ENCODE peak calls at places on chromosome 1, in five cellular contexts. X is AG10803, Q is T-helper 2 cell, U is DMS 273 treated with DMSO at 0.1 percent for 48 hours, P is skeletal muscle cell. S is an unnamed sample.

GRCh38 chr1:144101397-144102050 is 129.7 kb upstream of the FAM72C start:
- DNase-seq in Q (no peak), U (no peak), P (no peak), X (peak; percentile 5), S (peak; percentile 3)

GRCh38 chr1:34346128-34346527 is 169.4 kb downstream of the C1orf94 start:
- DNase-seq in U (no peak), X (no peak), Q (no peak), P (no peak), S (no peak)

GRCh38 chr1:89311757-89312156 is 39.1 kb upstream of the GBP5 start:
- DNase-seq in U (no peak), X (no peak), P (no peak), Q (peak; percentile 20), S (no peak)

GRCh38 chr1:89631756-89632155 is 1.2 kb upstream of the LRRC8C start:
- DNase-seq in P (no peak), X (no peak), Q (no peak), U (no peak), S (no peak)

GRCh38 chr1:41323243-41323642 is 38.0 kb upstream of the FOXO6 start:
- DNase-seq in X (no peak), U (no peak), P (no peak), Q (no peak), S (no peak)

GRCh38 chr1:181021811-181022434 is 747 bp downstream of the STX6 start:
- DNase-seq in X (peak; percentile 67), U (no peak), P (peak; percentile 45), Q (peak; percentile 71), S (peak; percentile 89)

GRCh38 chr1:211089536-211089935 is 44.4 kb downstream of the KCNH1 start:
- DNase-seq in P (no peak), U (no peak), Q (peak; percentile 8), X (no peak), S (no peak)

GRCh38 chr1:3296326-3296725 is 158.1 kb upstream of the ARHGEF16 start:
- DNase-seq in Q (no peak), U (no peak), X (no peak), P (no peak), S (no peak)